ENCODE peak calls at places on chromosomes 2 and 18, in ten cellular contexts. A, U, Q, P, J, Z, X, F, B and L are unnamed samples.
A peak's percentile ranks its signal among the peaks of the same experiment; 100 is the strongest.

GRCh38 chr2:241833101-241833937 is 24.3 kb downstream of the NEU4 start:
- DNase-seq in A (no peak), U (no peak), Q (no peak), P (no peak), J (no peak), Z (no peak), X (no peak), F (no peak), B (no peak), L (no peak)

GRCh38 chr2:42922790-42923631 is 130.6 kb upstream of the HAAO start:
- DNase-seq in A (no peak), U (no peak), Q (no peak), P (no peak), J (no peak), Z (no peak), X (no peak), F (no peak), B (no peak), L (no peak)

GRCh38 chr2:44560352-44560751 is 198.6 kb downstream of the CAMKMT start:
- DNase-seq in A (no peak), U (no peak), Q (no peak), P (peak; percentile 26), J (no peak), Z (no peak), X (no peak), F (no peak), B (no peak), L (no peak)

GRCh38 chr2:240165034-240165433 is 24.6 kb upstream of the OTOS start:
- DNase-seq in A (no peak), U (no peak), Q (no peak), P (no peak), J (no peak), Z (no peak), X (no peak), F (no peak), B (no peak), L (no peak)

GRCh38 chr2:5539281-5540211 is 152.6 kb upstream of the SOX11 start:
- DNase-seq in A (no peak), U (no peak), Q (no peak), P (no peak), J (no peak), Z (no peak), X (no peak), F (no peak), B (no peak), L (no peak)

GRCh38 chr2:223725494-223725893 is 111.9 kb downstream of the AP1S3 start:
- DNase-seq in A (no peak), U (no peak), Q (peak; percentile 59), P (no peak), J (no peak), Z (no peak), X (no peak), F (peak; percentile 62), B (no peak), L (no peak)

GRCh38 chr2:131044078-131044756 is 49.0 kb downstream of the FAM168B start:
- DNase-seq in A (no peak), U (no peak), Q (no peak), P (no peak), J (no peak), Z (no peak), X (no peak), F (no peak), B (no peak), L (no peak)

GRCh38 chr2:195533771-195534642 is 123.0 kb upstream of the SLC39A10 start:
- DNase-seq in A (no peak), U (no peak), Q (no peak), P (no peak), J (no peak), Z (no peak), X (no peak), F (no peak), B (no peak), L (peak; percentile 53)

GRCh38 chr2:118224888-118225264 is 136.6 kb downstream of the INSIG2 start:
- DNase-seq in A (peak; percentile 47), U (no peak), Q (no peak), P (no peak), J (peak; percentile 58), Z (no peak), X (peak; percentile 67), F (no peak), B (no peak), L (no peak)

GRCh38 chr2:164314148-164314547 is 307.1 kb downstream of the GRB14 start:
- DNase-seq in A (no peak), U (no peak), Q (peak; percentile 13), P (peak; percentile 42), J (no peak), Z (no peak), X (no peak), F (no peak), B (no peak), L (no peak)

GRCh38 chr2:200765995-200766660 is 45.6 kb upstream of the BZW1 start:
- DNase-seq in A (no peak), U (no peak), Q (no peak), P (no peak), J (no peak), Z (no peak), X (no peak), F (no peak), B (no peak), L (no peak)

GRCh38 chr2:174465327-174465726 is 21.5 kb downstream of the GPR155 start:
- DNase-seq in A (no peak), U (no peak), Q (peak; percentile 12), P (no peak), J (no peak), Z (no peak), X (no peak), F (no peak), B (no peak), L (no peak)

GRCh38 chr18:78640596-78640995 is 339.0 kb upstream of the SALL3 start:
- DNase-seq in A (no peak), U (no peak), Q (no peak), P (no peak), J (no peak), Z (no peak), X (no peak), F (no peak), B (no peak), L (no peak)

GRCh38 chr18:69947361-69948106 is at the start of gene CD226:
- DNase-seq in A (no peak), U (no peak), Q (no peak), P (no peak), J (no peak), Z (no peak), X (no peak), F (no peak), B (no peak), L (no peak)

GRCh38 chr2:237154894-237155851 is 69.5 kb downstream of the COPS8 start:
- DNase-seq in A (no peak), U (no peak), Q (no peak), P (no peak), J (peak; percentile 51), Z (no peak), X (no peak), F (no peak), B (no peak), L (no peak)

GRCh38 chr18:54916507-54916906 is 42.8 kb downstream of the CCDC68 start:
- DNase-seq in A (no peak), U (no peak), Q (no peak), P (no peak), J (no peak), Z (no peak), X (no peak), F (no peak), B (no peak), L (no peak)

GRCh38 chr2:238168196-238168815 is 9.5 kb downstream of the ERFE start:
- DNase-seq in A (no peak), U (no peak), Q (no peak), P (no peak), J (peak; percentile 19), Z (no peak), X (no peak), F (no peak), B (no peak), L (no peak)

GRCh38 chr2:74216642-74217041 is 18.2 kb downstream of the MTHFD2 start:
- DNase-seq in A (no peak), U (no peak), Q (no peak), P (no peak), J (no peak), Z (no peak), X (no peak), F (no peak), B (no peak), L (no peak)

GRCh38 chr2:64943387-64944150 is 45.6 kb upstream of the SLC1A4 start:
- DNase-seq in A (no peak), U (no peak), Q (no peak), P (no peak), J (no peak), Z (no peak), X (no peak), F (peak; percentile 54), B (no peak), L (no peak)

GRCh38 chr2:102049756-102050443 is 58.1 kb downstream of the IL1R2 start:
- DNase-seq in A (no peak), U (no peak), Q (no peak), P (no peak), J (no peak), Z (no peak), X (no peak), F (no peak), B (no peak), L (no peak)

GRCh38 chr2:84876369-84876768 is 4.5 kb downstream of the TRABD2A start:
- DNase-seq in A (no peak), U (no peak), Q (no peak), P (no peak), J (no peak), Z (no peak), X (no peak), F (no peak), B (no peak), L (no peak)